ENCODE peak calls at places on chromosomes 12 and 14, in six cellular contexts. K, W, M, O, D and B are unnamed samples.

GRCh38 chr12:7395950-7396349 is 48.0 kb downstream of the CD163L1 start:
- DNase-seq in W (no peak), O (no peak), M (no peak), K (no peak), D (peak), B (no peak)

GRCh38 chr14:61527325-61528100 is 167.8 kb upstream of the HIF1A start:
- DNase-seq in D (peak), O (no peak), W (no peak), M (no peak), K (no peak), B (peak)

GRCh38 chr14:105419305-105420091 is at the start of gene MTA1:
- DNase-seq in D (no peak), K (peak), W (peak), O (peak), M (no peak), B (peak)

GRCh38 chr14:82403972-82404371 is 870.3 kb upstream of the SEL1L start:
- DNase-seq in W (no peak), M (no peak), O (no peak), D (no peak), K (no peak), B (no peak)

GRCh38 chr12:108438687-108439086 is 76.4 kb upstream of the FICD start:
- DNase-seq in M (no peak), D (no peak), W (no peak), K (no peak), O (no peak), B (no peak)

GRCh38 chr14:69299286-69300035 is 39.5 kb downstream of the GALNT16 start:
- DNase-seq in M (no peak), W (no peak), O (no peak), K (no peak), D (no peak), B (peak)

GRCh38 chr12:95548539-95549391 is 2.5 kb downstream of the USP44 start:
- DNase-seq in D (no peak), M (no peak), K (peak), O (peak), W (peak), B (peak)

GRCh38 chr14:53953002-53953827 is 3.4 kb downstream of the BMP4 start:
- DNase-seq in W (peak), K (peak), D (peak), M (no peak), O (no peak), B (peak)

GRCh38 chr14:100297320-100298300 is 8.6 kb downstream of the SLC25A29 start:
- DNase-seq in M (no peak), K (no peak), W (peak), D (peak), O (no peak), B (peak)

GRCh38 chr12:16348435-16349131 is 1.1 kb downstream of the MGST1 start:
- DNase-seq in O (no peak), D (no peak), W (no peak), M (no peak), K (no peak), B (no peak)

GRCh38 chr14:61568572-61569011 is 126.7 kb upstream of the HIF1A start:
- DNase-seq in K (peak), O (peak), M (no peak), D (no peak), W (no peak), B (no peak)

GRCh38 chr12:113346387-113346786 is 11.5 kb upstream of the SLC8B1 start:
- DNase-seq in O (no peak), D (no peak), M (no peak), W (no peak), K (no peak), B (no peak)

GRCh38 chr12:79521576-79521975 is 169.2 kb downstream of the PAWR start:
- DNase-seq in O (no peak), K (no peak), M (no peak), D (no peak), W (no peak), B (no peak)

GRCh38 chr14:66496911-66497310 is 10.7 kb downstream of the CCDC196 start:
- DNase-seq in O (no peak), D (no peak), K (no peak), W (no peak), M (no peak), B (no peak)

GRCh38 chr12:19712041-19712440 is 272.7 kb downstream of the AEBP2 start:
- DNase-seq in W (no peak), K (no peak), D (peak), M (no peak), O (no peak), B (no peak)

GRCh38 chr14:23657959-23658470 is 21.9 kb downstream of the DHRS2 start:
- DNase-seq in O (no peak), W (no peak), K (no peak), M (no peak), D (no peak), B (no peak)

GRCh38 chr12:30400349-30400748 is 295.3 kb downstream of the IPO8 start:
- DNase-seq in M (no peak), O (no peak), W (no peak), K (no peak), D (no peak), B (no peak)

GRCh38 chr12:50790081-50790480 is 26.2 kb downstream of the ATF1 start:
- DNase-seq in K (no peak), D (peak), M (no peak), W (no peak), O (no peak), B (no peak)

GRCh38 chr12:109088818-109089217 is 4.5 kb downstream of the ALKBH2 start:
- DNase-seq in D (peak), M (no peak), K (no peak), W (no peak), O (no peak), B (no peak)